ENCODE peak calls at places on chromosomes 6 and 20, in nine cellular contexts. Y, A, S, V, F, T, O, Z and U are unnamed samples. For H3K4me1 and H3K36me3, the result is how much of the 10 kb centered on the place peaks cover.

GRCh38 chr20:59778615-59779200 is 154.7 kb downstream of the SYCP2 start:
- DNase-seq in Y (no peak), A (no peak), S (no peak), V (no peak), F (no peak), T (no peak), O (no peak), Z (no peak), U (no peak)

GRCh38 chr6:18045507-18045906 is 58.1 kb upstream of the KIF13A start:
- DNase-seq in Y (no peak), A (no peak), S (no peak), V (no peak), F (no peak), T (no peak), O (no peak), Z (no peak), U (no peak)

GRCh38 chr6:53962631-53963030 is 148.6 kb upstream of the MLIP start:
- DNase-seq in Y (no peak), A (no peak), S (no peak), V (no peak), F (peak), T (no peak), O (no peak), Z (no peak), U (no peak)

GRCh38 chr6:93821953-93822352 is 402.6 kb upstream of the EPHA7 start:
- DNase-seq in Y (no peak), A (no peak), S (no peak), V (no peak), F (no peak), T (no peak), O (no peak), Z (no peak), U (no peak)

GRCh38 chr20:59949911-59950310 is 8.3 kb upstream of the CDH26 start:
- DNase-seq in Y (no peak), A (no peak), S (no peak), V (no peak), F (no peak), T (no peak), O (no peak), Z (no peak), U (no peak)

GRCh38 chr20:57959018-57959417 is 249.2 kb upstream of the PMEPA1 start:
- DNase-seq in Y (no peak), A (no peak), S (peak), V (no peak), F (no peak), T (no peak), O (no peak), Z (no peak), U (no peak)

GRCh38 chr6:5729813-5730212 is 276.9 kb downstream of the NRN1 start:
- DNase-seq in Y (no peak), A (no peak), S (no peak), V (no peak), F (no peak), T (no peak), O (no peak), Z (no peak), U (no peak)

GRCh38 chr6:1554881-1555569 is 54.7 kb upstream of the FOXC1 start:
- DNase-seq in Y (peak), A (peak), S (peak), V (peak), F (peak), T (peak), O (no peak), Z (peak), U (peak)

GRCh38 chr6:158649289-158650143 is at the start of gene SYTL3:
- DNase-seq in Y (peak), A (peak), S (peak), V (no peak), F (no peak), T (peak), O (peak), Z (peak), U (peak)

GRCh38 chr6:73732845-73733675 is 37.1 kb downstream of the CD109 start:
- DNase-seq in Y (peak), A (peak), S (peak), V (peak), F (peak), T (peak), O (peak), Z (peak), U (peak)

DNA sequence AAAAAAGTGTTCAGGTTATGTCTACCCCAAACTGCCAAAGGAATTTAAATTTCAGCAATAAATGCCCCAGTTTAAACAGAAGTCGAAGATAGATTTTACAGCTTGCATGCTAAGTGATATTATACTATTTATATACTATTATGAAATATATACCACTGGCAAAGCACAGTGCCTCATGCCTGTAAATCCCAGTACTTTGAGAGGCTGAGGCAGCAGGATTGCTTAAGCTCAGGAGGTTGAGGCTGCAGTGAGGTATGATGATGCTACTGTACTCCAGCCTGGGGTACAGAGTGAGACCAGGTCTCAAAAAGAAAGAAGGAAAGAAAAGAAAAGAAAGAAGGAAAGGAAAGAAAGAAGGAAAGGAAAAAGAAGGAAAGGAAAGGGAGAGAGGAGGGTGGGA is 102.1 kb downstream of the MTFR2 start:
- DNase-seq in Y (no peak), A (no peak), S (no peak), V (no peak), F (no peak), T (no peak), O (no peak), Z (no peak), U (no peak)
- H3K27ac ChIP-seq in Y (no peak), A (no peak), S (no peak), V (peak), F (no peak), T (no peak), O (no peak), Z (no peak), U (no peak)

DNA sequence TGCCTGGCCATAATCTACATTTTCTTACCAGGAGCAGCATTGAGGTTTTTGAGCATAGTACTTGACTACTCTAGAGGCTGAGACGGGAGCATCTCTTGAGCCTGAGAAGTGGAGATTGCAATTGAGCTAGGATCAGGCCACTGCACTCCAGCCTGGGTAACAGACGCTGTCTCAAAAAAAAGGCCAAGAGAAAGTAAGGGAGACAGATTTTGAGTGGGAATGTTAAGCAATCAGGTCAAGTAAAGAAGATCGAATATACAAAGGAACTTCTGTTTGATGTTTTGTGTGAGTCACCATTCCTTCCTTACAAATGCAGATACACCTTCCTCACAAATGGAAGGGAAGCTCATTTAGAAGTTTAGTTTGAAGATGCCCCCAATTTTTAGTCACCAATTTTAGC is 4.4 kb downstream of the PNRC1 start:
- DNase-seq in Y (no peak), A (no peak), S (no peak), V (no peak), F (no peak), T (no peak), O (peak), Z (no peak), U (no peak)
- H3K4me1 ChIP-seq in Y (under half), A (under half), S (under half), V (under half), F (under half), T (under half), O (under half), Z (under half), U (under half)

GRCh38 chr20:45338121-45339030 is 9.8 kb downstream of the SDC4 start:
- DNase-seq in Y (peak), A (no peak), S (peak), V (no peak), F (no peak), T (no peak), O (no peak), Z (no peak), U (no peak)

GRCh38 chr20:45337367-45338120 is 10.7 kb downstream of the SDC4 start:
- DNase-seq in Y (peak), A (peak), S (peak), V (peak), F (peak), T (peak), O (peak), Z (no peak), U (no peak)

GRCh38 chr20:45340236-45340847 is 7.9 kb downstream of the SDC4 start:
- DNase-seq in Y (no peak), A (no peak), S (no peak), V (peak), F (no peak), T (no peak), O (peak), Z (no peak), U (no peak)

GRCh38 chr20:45339799-45340198 is 8.4 kb downstream of the SDC4 start:
- DNase-seq in Y (no peak), A (no peak), S (no peak), V (no peak), F (no peak), T (no peak), O (no peak), Z (no peak), U (no peak)

DNA sequence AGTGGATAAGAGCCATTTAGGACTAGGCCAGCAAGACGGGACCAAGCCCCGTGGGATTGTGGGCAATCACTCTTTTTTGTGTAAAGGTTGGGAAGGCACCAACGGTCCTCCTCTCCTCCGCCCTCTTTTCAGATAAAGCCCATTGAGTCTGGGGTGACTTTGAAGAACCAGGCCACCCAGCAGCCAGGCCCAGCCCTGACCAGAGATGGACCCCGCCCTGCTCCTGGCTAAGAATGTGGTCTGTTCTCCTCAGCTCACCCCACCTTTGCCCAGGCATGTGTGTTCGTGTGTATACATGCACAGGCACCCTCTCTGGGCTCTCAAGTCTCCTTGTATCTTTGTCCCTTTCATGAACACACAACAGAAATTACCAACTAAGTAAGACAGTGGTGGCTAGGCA is 9.1 kb downstream of the SDC4 start:
- DNase-seq in Y (no peak), A (no peak), S (no peak), V (no peak), F (no peak), T (no peak), O (peak), Z (no peak), U (no peak)
- H3K36me3 ChIP-seq in Y (under half), A (under half), S (under half), V (under half), F (under half), T (under half), O (under half), Z (under half), U (under half)

GRCh38 chr6:39948156-39948850 is 14.0 kb upstream of the MOCS1 start:
- DNase-seq in Y (no peak), A (no peak), S (no peak), V (no peak), F (no peak), T (no peak), O (no peak), Z (no peak), U (no peak)
- H3K27ac ChIP-seq in Y (no peak), A (no peak), S (no peak), V (no peak), F (no peak), T (no peak), O (no peak), Z (no peak), U (no peak)

DNA sequence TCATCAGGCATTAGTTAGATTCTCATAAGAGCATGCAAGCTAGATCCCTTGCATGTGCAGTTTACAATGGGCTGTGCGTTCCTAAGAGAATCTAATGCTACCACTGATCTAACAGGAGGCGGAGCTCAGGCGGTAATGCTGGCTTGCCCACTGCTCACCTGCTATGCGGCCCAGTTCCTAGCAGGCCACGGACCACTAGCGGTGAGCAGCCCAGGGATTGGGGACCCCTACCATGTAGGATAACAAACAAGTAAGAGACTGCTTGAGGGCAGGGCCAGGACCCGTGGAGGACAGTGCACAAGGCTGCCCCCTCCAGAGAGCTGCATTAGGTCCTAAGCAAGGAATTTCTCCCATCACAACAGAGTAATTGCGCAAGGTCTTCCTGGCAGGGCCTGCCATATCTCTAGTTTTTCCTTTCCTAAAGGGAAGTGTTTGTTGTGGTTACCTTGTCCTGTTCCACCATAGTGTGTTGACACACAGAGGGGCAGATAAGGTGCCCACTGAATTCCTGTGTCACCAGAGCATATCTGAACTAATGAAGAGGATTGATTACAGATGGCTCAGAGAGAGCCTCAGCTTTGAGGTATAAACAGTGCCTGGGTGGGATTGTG is 58.0 kb downstream of the PACRG start:
- DNase-seq in Y (no peak), A (no peak), S (no peak), V (peak), F (peak), T (no peak), O (no peak), Z (no peak), U (no peak)
- H3K4me1 ChIP-seq in Y (under half), A (under half), S (under half), V (under half), F (under half), T (under half), O (under half), Z (under half), U (under half)